ENCODE peak calls at places on chromosomes 3 and 15, in eight cellular contexts. W is dorsolateral prefrontal cortex; N is NCI-H460; K is breast epithelium; T is RKO; M is stimulated activated effector memory CD8-positive, alpha-beta T cell treated with anti-CD3 and anti-CD28 coated beads, Interleukin-12 subunit alpha, Interleukin-12 subunit beta, amount 100 ng/mL, for 72 hours; R is RCC 7860; Q is stimulated activated CD4-positive, alpha-beta T cell treated with anti-CD3 and anti-CD28 coated beads, Interleukin-1b, Interleukin-23, amount 100 ng/mL, for 48 hours. H is an unnamed sample.

GRCh38 chr3:130276203-130276803 is 69.2 kb upstream of the COL6A5 start:
- DNase-seq in W (no peak), N (peak), K (no peak), T (peak), M (no peak), R (peak), Q (no peak), H (no peak)

GRCh38 chr3:45965281-45966052 is 22.2 kb downstream of the CXCR6 start:
- DNase-seq in W (no peak), N (no peak), K (no peak), T (no peak), M (no peak), R (no peak), Q (no peak), H (no peak)

GRCh38 chr15:25762015-25762662 is 101.0 kb downstream of the ATP10A start:
- DNase-seq in W (no peak), N (no peak), K (no peak), T (no peak), M (no peak), R (no peak), Q (no peak), H (no peak)

GRCh38 chr15:62307551-62307950 is 142.5 kb upstream of the C2CD4B start:
- DNase-seq in W (no peak), N (no peak), K (no peak), T (peak), M (no peak), R (peak), Q (no peak), H (no peak)

GRCh38 chr3:683770-684169 is 409.1 kb upstream of the CNTN6 start:
- DNase-seq in W (no peak), N (no peak), K (no peak), T (no peak), M (no peak), R (no peak), Q (no peak), H (no peak)

GRCh38 chr3:156892701-156893100 is 66.5 kb downstream of the LEKR1 start:
- DNase-seq in W (no peak), N (no peak), K (no peak), T (peak), M (no peak), R (peak), Q (no peak), H (no peak)

GRCh38 chr3:191301982-191302381 is 27.2 kb upstream of the CCDC50 start:
- DNase-seq in W (no peak), N (no peak), K (no peak), T (no peak), M (no peak), R (no peak), Q (no peak), H (no peak)

GRCh38 chr3:19248143-19248542 is 99.8 kb downstream of the KCNH8 start:
- DNase-seq in W (no peak), N (no peak), K (no peak), T (no peak), M (no peak), R (no peak), Q (no peak), H (no peak)

GRCh38 chr3:138197058-138197457 is 10.0 kb downstream of the ARMC8 start:
- DNase-seq in W (no peak), N (no peak), K (no peak), T (peak), M (no peak), R (no peak), Q (no peak), H (no peak)

GRCh38 chr3:107522510-107523360 is at the start of gene BBX:
- DNase-seq in W (peak), N (peak), K (peak), T (peak), M (peak), R (peak), Q (peak), H (peak)

GRCh38 chr3:115960799-115961198 is 337.5 kb downstream of the GAP43 start:
- DNase-seq in W (peak), N (no peak), K (no peak), T (no peak), M (no peak), R (no peak), Q (no peak), H (no peak)

GRCh38 chr3:89326997-89327396 is 219.6 kb downstream of the EPHA3 start:
- DNase-seq in W (no peak), N (no peak), K (no peak), T (no peak), M (no peak), R (no peak), Q (no peak), H (no peak)

GRCh38 chr15:81752149-81752942 is 293.5 kb downstream of the MEX3B start:
- DNase-seq in W (peak), N (no peak), K (peak), T (no peak), M (no peak), R (no peak), Q (no peak), H (no peak)

GRCh38 chr3:45906681-45907220 is 20.4 kb downstream of the CCR9 start:
- DNase-seq in W (no peak), N (no peak), K (no peak), T (peak), M (no peak), R (no peak), Q (no peak), H (no peak)

GRCh38 chr3:52443791-52444687 is 864 bp downstream of the SEMA3G start:
- DNase-seq in W (no peak), N (no peak), K (no peak), T (no peak), M (no peak), R (no peak), Q (no peak), H (no peak)

GRCh38 chr3:159679900-159680299 is 308.7 kb upstream of the IL12A start:
- DNase-seq in W (no peak), N (no peak), K (no peak), T (no peak), M (no peak), R (no peak), Q (no peak), H (no peak)

GRCh38 chr15:64502537-64502936 is 42.2 kb downstream of the ZNF609 start:
- DNase-seq in W (no peak), N (no peak), K (no peak), T (no peak), M (no peak), R (no peak), Q (no peak), H (no peak)

GRCh38 chr15:22892333-22892732 is 53.9 kb downstream of the NIPA2 start:
- DNase-seq in W (no peak), N (no peak), K (no peak), T (no peak), M (no peak), R (no peak), Q (no peak), H (no peak)

GRCh38 chr15:63489352-63489751 is 15.0 kb upstream of the USP3 start:
- DNase-seq in W (no peak), N (no peak), K (no peak), T (no peak), M (no peak), R (no peak), Q (no peak), H (no peak)

GRCh38 chr3:55405436-55405835 is 81.7 kb downstream of the WNT5A start:
- DNase-seq in W (no peak), N (no peak), K (no peak), T (no peak), M (no peak), R (no peak), Q (no peak), H (no peak)

GRCh38 chr3:193869221-193870201 is 266.4 kb upstream of the HES1 start:
- DNase-seq in W (peak), N (peak), K (peak), T (peak), M (no peak), R (peak), Q (peak), H (no peak)

GRCh38 chr3:105610473-105610872 is 243.8 kb downstream of the ALCAM start:
- DNase-seq in W (no peak), N (no peak), K (no peak), T (no peak), M (no peak), R (no peak), Q (no peak), H (no peak)

GRCh38 chr15:96219681-96220080 is 110.8 kb upstream of the NR2F2 start:
- DNase-seq in W (no peak), N (no peak), K (no peak), T (no peak), M (no peak), R (no peak), Q (no peak), H (no peak)

GRCh38 chr3:17965331-17965730 is 222.9 kb upstream of the TBC1D5 start:
- DNase-seq in W (no peak), N (no peak), K (no peak), T (no peak), M (no peak), R (no peak), Q (no peak), H (no peak)

H was measured in activated B cell treated with CpG ODN at 0.5 μM for 24 hours.